ENCODE peak calls at places on chromosomes 6 and 20, in ten cellular contexts. One of them, this sample, is unnamed.

GRCh38 chr20:5092765-5093339 is 26.9 kb downstream of the PCNA start:
- DNase-seq in HuH-7.5: no peak
- DNase-seq in kidney: no peak
- DNase-seq in uterus: no peak
- DNase-seq in HT1080: no peak
- DNase-seq in stimulated activated CD8-positive, alpha-beta memory T cell treated with anti-CD3 and anti-CD28 coated beads, Interleukin-2, amount 100 ng/mL, for 1 hour: no peak
- DNase-seq in DMS79 treated with DMSO at 0.1 percent for 48 hours: no peak
- DNase-seq in stimulated activated CD4-positive, alpha-beta T cell treated with anti-CD3 and anti-CD28 coated beads, Interleukin-15, amount 100 ng/mL, for 1 hour: no peak
- DNase-seq in GOT3: no peak
- DNase-seq in psoas muscle: no peak
- DNase-seq in this sample: no peak

GRCh38 chr20:10984899-10985298 is 311.1 kb upstream of the JAG1 start:
- DNase-seq in HuH-7.5: no peak
- DNase-seq in kidney: no peak
- DNase-seq in uterus: no peak
- DNase-seq in HT1080: no peak
- DNase-seq in stimulated activated CD8-positive, alpha-beta memory T cell treated with anti-CD3 and anti-CD28 coated beads, Interleukin-2, amount 100 ng/mL, for 1 hour: no peak
- DNase-seq in DMS79 treated with DMSO at 0.1 percent for 48 hours: no peak
- DNase-seq in stimulated activated CD4-positive, alpha-beta T cell treated with anti-CD3 and anti-CD28 coated beads, Interleukin-15, amount 100 ng/mL, for 1 hour: no peak
- DNase-seq in GOT3: no peak
- DNase-seq in psoas muscle: no peak
- DNase-seq in this sample: no peak

GRCh38 chr6:38142178-38142902 is 322.8 kb downstream of the ZFAND3 start:
- DNase-seq in HuH-7.5: no peak
- DNase-seq in kidney: no peak
- DNase-seq in uterus: no peak
- DNase-seq in HT1080: no peak
- DNase-seq in stimulated activated CD8-positive, alpha-beta memory T cell treated with anti-CD3 and anti-CD28 coated beads, Interleukin-2, amount 100 ng/mL, for 1 hour: no peak
- DNase-seq in DMS79 treated with DMSO at 0.1 percent for 48 hours: no peak
- DNase-seq in stimulated activated CD4-positive, alpha-beta T cell treated with anti-CD3 and anti-CD28 coated beads, Interleukin-15, amount 100 ng/mL, for 1 hour: no peak
- DNase-seq in GOT3: no peak
- DNase-seq in psoas muscle: no peak
- DNase-seq in this sample: no peak

GRCh38 chr6:358432-358831 is 33.1 kb upstream of the IRF4 start:
- DNase-seq in HuH-7.5: no peak
- DNase-seq in kidney: peak; percentile 81
- DNase-seq in uterus: no peak
- DNase-seq in HT1080: no peak
- DNase-seq in stimulated activated CD8-positive, alpha-beta memory T cell treated with anti-CD3 and anti-CD28 coated beads, Interleukin-2, amount 100 ng/mL, for 1 hour: no peak
- DNase-seq in DMS79 treated with DMSO at 0.1 percent for 48 hours: no peak
- DNase-seq in stimulated activated CD4-positive, alpha-beta T cell treated with anti-CD3 and anti-CD28 coated beads, Interleukin-15, amount 100 ng/mL, for 1 hour: no peak
- DNase-seq in GOT3: no peak
- DNase-seq in psoas muscle: no peak
- DNase-seq in this sample: no peak

GRCh38 chr20:59273699-59274380 is 26.6 kb upstream of the EDN3 start:
- DNase-seq in HuH-7.5: no peak
- DNase-seq in kidney: no peak
- DNase-seq in uterus: no peak
- DNase-seq in HT1080: no peak
- DNase-seq in stimulated activated CD8-positive, alpha-beta memory T cell treated with anti-CD3 and anti-CD28 coated beads, Interleukin-2, amount 100 ng/mL, for 1 hour: no peak
- DNase-seq in DMS79 treated with DMSO at 0.1 percent for 48 hours: no peak
- DNase-seq in stimulated activated CD4-positive, alpha-beta T cell treated with anti-CD3 and anti-CD28 coated beads, Interleukin-15, amount 100 ng/mL, for 1 hour: no peak
- DNase-seq in GOT3: no peak
- DNase-seq in psoas muscle: no peak
- DNase-seq in this sample: no peak

GRCh38 chr6:38938741-38939140 is 109.8 kb upstream of the GLP1R start:
- DNase-seq in HuH-7.5: no peak
- DNase-seq in kidney: no peak
- DNase-seq in uterus: no peak
- DNase-seq in HT1080: no peak
- DNase-seq in stimulated activated CD8-positive, alpha-beta memory T cell treated with anti-CD3 and anti-CD28 coated beads, Interleukin-2, amount 100 ng/mL, for 1 hour: no peak
- DNase-seq in DMS79 treated with DMSO at 0.1 percent for 48 hours: no peak
- DNase-seq in stimulated activated CD4-positive, alpha-beta T cell treated with anti-CD3 and anti-CD28 coated beads, Interleukin-15, amount 100 ng/mL, for 1 hour: no peak
- DNase-seq in GOT3: no peak
- DNase-seq in psoas muscle: no peak
- DNase-seq in this sample: no peak

GRCh38 chr20:35568645-35569044 is 26.8 kb downstream of the ERGIC3 start:
- DNase-seq in HuH-7.5: peak; percentile 79
- DNase-seq in kidney: no peak
- DNase-seq in uterus: no peak
- DNase-seq in HT1080: no peak
- DNase-seq in stimulated activated CD8-positive, alpha-beta memory T cell treated with anti-CD3 and anti-CD28 coated beads, Interleukin-2, amount 100 ng/mL, for 1 hour: no peak
- DNase-seq in DMS79 treated with DMSO at 0.1 percent for 48 hours: no peak
- DNase-seq in stimulated activated CD4-positive, alpha-beta T cell treated with anti-CD3 and anti-CD28 coated beads, Interleukin-15, amount 100 ng/mL, for 1 hour: no peak
- DNase-seq in GOT3: no peak
- DNase-seq in psoas muscle: peak; percentile 4
- DNase-seq in this sample: no peak

GRCh38 chr20:43655937-43656336 is 11.0 kb upstream of the MYBL2 start:
- DNase-seq in HuH-7.5: no peak
- DNase-seq in kidney: no peak
- DNase-seq in uterus: no peak
- DNase-seq in HT1080: no peak
- DNase-seq in stimulated activated CD8-positive, alpha-beta memory T cell treated with anti-CD3 and anti-CD28 coated beads, Interleukin-2, amount 100 ng/mL, for 1 hour: no peak
- DNase-seq in DMS79 treated with DMSO at 0.1 percent for 48 hours: no peak
- DNase-seq in stimulated activated CD4-positive, alpha-beta T cell treated with anti-CD3 and anti-CD28 coated beads, Interleukin-15, amount 100 ng/mL, for 1 hour: no peak
- DNase-seq in GOT3: no peak
- DNase-seq in psoas muscle: no peak
- DNase-seq in this sample: no peak

GRCh38 chr20:62875419-62876355 is 14.1 kb upstream of the TCFL5 start:
- DNase-seq in HuH-7.5: peak; percentile 97
- DNase-seq in kidney: peak; percentile 86
- DNase-seq in uterus: peak; percentile 74
- DNase-seq in HT1080: peak; percentile 90
- DNase-seq in stimulated activated CD8-positive, alpha-beta memory T cell treated with anti-CD3 and anti-CD28 coated beads, Interleukin-2, amount 100 ng/mL, for 1 hour: no peak
- DNase-seq in DMS79 treated with DMSO at 0.1 percent for 48 hours: no peak
- DNase-seq in stimulated activated CD4-positive, alpha-beta T cell treated with anti-CD3 and anti-CD28 coated beads, Interleukin-15, amount 100 ng/mL, for 1 hour: no peak
- DNase-seq in GOT3: peak; percentile 85
- DNase-seq in psoas muscle: peak; percentile 90
- DNase-seq in this sample: peak; percentile 74

GRCh38 chr20:61940491-61940890 is 125.2 kb downstream of the TAF4 start:
- DNase-seq in HuH-7.5: no peak
- DNase-seq in kidney: peak; percentile 16
- DNase-seq in uterus: no peak
- DNase-seq in HT1080: no peak
- DNase-seq in stimulated activated CD8-positive, alpha-beta memory T cell treated with anti-CD3 and anti-CD28 coated beads, Interleukin-2, amount 100 ng/mL, for 1 hour: no peak
- DNase-seq in DMS79 treated with DMSO at 0.1 percent for 48 hours: no peak
- DNase-seq in stimulated activated CD4-positive, alpha-beta T cell treated with anti-CD3 and anti-CD28 coated beads, Interleukin-15, amount 100 ng/mL, for 1 hour: no peak
- DNase-seq in GOT3: no peak
- DNase-seq in psoas muscle: peak; percentile 12
- DNase-seq in this sample: no peak

GRCh38 chr20:63520939-63521601 is 505 bp downstream of the PPDPF start:
- DNase-seq in HuH-7.5: peak; percentile 85
- DNase-seq in kidney: peak; percentile 96
- DNase-seq in uterus: peak; percentile 78
- DNase-seq in HT1080: peak; percentile 63
- DNase-seq in stimulated activated CD8-positive, alpha-beta memory T cell treated with anti-CD3 and anti-CD28 coated beads, Interleukin-2, amount 100 ng/mL, for 1 hour: peak; percentile 40
- DNase-seq in DMS79 treated with DMSO at 0.1 percent for 48 hours: peak; percentile 37
- DNase-seq in stimulated activated CD4-positive, alpha-beta T cell treated with anti-CD3 and anti-CD28 coated beads, Interleukin-15, amount 100 ng/mL, for 1 hour: peak; percentile 63
- DNase-seq in GOT3: peak; percentile 34
- DNase-seq in psoas muscle: peak; percentile 86
- DNase-seq in this sample: peak; percentile 40

GRCh38 chr6:108174371-108175175 is 8.8 kb downstream of the NR2E1 start:
- DNase-seq in HuH-7.5: no peak
- DNase-seq in kidney: no peak
- DNase-seq in uterus: no peak
- DNase-seq in HT1080: no peak
- DNase-seq in stimulated activated CD8-positive, alpha-beta memory T cell treated with anti-CD3 and anti-CD28 coated beads, Interleukin-2, amount 100 ng/mL, for 1 hour: no peak
- DNase-seq in DMS79 treated with DMSO at 0.1 percent for 48 hours: no peak
- DNase-seq in stimulated activated CD4-positive, alpha-beta T cell treated with anti-CD3 and anti-CD28 coated beads, Interleukin-15, amount 100 ng/mL, for 1 hour: no peak
- DNase-seq in GOT3: no peak
- DNase-seq in psoas muscle: no peak
- DNase-seq in this sample: no peak

GRCh38 chr6:64714073-64714472 is 993.0 kb downstream of the EYS start:
- DNase-seq in HuH-7.5: no peak
- DNase-seq in kidney: no peak
- DNase-seq in uterus: no peak
- DNase-seq in HT1080: no peak
- DNase-seq in stimulated activated CD8-positive, alpha-beta memory T cell treated with anti-CD3 and anti-CD28 coated beads, Interleukin-2, amount 100 ng/mL, for 1 hour: no peak
- DNase-seq in DMS79 treated with DMSO at 0.1 percent for 48 hours: no peak
- DNase-seq in stimulated activated CD4-positive, alpha-beta T cell treated with anti-CD3 and anti-CD28 coated beads, Interleukin-15, amount 100 ng/mL, for 1 hour: no peak
- DNase-seq in GOT3: no peak
- DNase-seq in psoas muscle: no peak
- DNase-seq in this sample: no peak

GRCh38 chr6:4008324-4009047 is 70.5 kb downstream of the FAM217A start:
- DNase-seq in HuH-7.5: peak; percentile 22
- DNase-seq in kidney: no peak
- DNase-seq in uterus: no peak
- DNase-seq in HT1080: peak; percentile 67
- DNase-seq in stimulated activated CD8-positive, alpha-beta memory T cell treated with anti-CD3 and anti-CD28 coated beads, Interleukin-2, amount 100 ng/mL, for 1 hour: no peak
- DNase-seq in DMS79 treated with DMSO at 0.1 percent for 48 hours: peak; percentile 0
- DNase-seq in stimulated activated CD4-positive, alpha-beta T cell treated with anti-CD3 and anti-CD28 coated beads, Interleukin-15, amount 100 ng/mL, for 1 hour: no peak
- DNase-seq in GOT3: no peak
- DNase-seq in psoas muscle: no peak
- DNase-seq in this sample: no peak

GRCh38 chr6:36615018-36615761 is 21.0 kb downstream of the SRSF3 start:
- DNase-seq in HuH-7.5: no peak
- DNase-seq in kidney: no peak
- DNase-seq in uterus: peak; percentile 45
- DNase-seq in HT1080: peak; percentile 74
- DNase-seq in stimulated activated CD8-positive, alpha-beta memory T cell treated with anti-CD3 and anti-CD28 coated beads, Interleukin-2, amount 100 ng/mL, for 1 hour: no peak
- DNase-seq in DMS79 treated with DMSO at 0.1 percent for 48 hours: peak; percentile 23
- DNase-seq in stimulated activated CD4-positive, alpha-beta T cell treated with anti-CD3 and anti-CD28 coated beads, Interleukin-15, amount 100 ng/mL, for 1 hour: peak; percentile 18
- DNase-seq in GOT3: no peak
- DNase-seq in psoas muscle: peak; percentile 76
- DNase-seq in this sample: no peak

GRCh38 chr6:42923656-42924055 is 5.6 kb upstream of the CNPY3 start:
- DNase-seq in HuH-7.5: no peak
- DNase-seq in kidney: no peak
- DNase-seq in uterus: no peak
- DNase-seq in HT1080: peak; percentile 36
- DNase-seq in stimulated activated CD8-positive, alpha-beta memory T cell treated with anti-CD3 and anti-CD28 coated beads, Interleukin-2, amount 100 ng/mL, for 1 hour: no peak
- DNase-seq in DMS79 treated with DMSO at 0.1 percent for 48 hours: no peak
- DNase-seq in stimulated activated CD4-positive, alpha-beta T cell treated with anti-CD3 and anti-CD28 coated beads, Interleukin-15, amount 100 ng/mL, for 1 hour: no peak
- DNase-seq in GOT3: no peak
- DNase-seq in psoas muscle: no peak
- DNase-seq in this sample: no peak

GRCh38 chr20:18628330-18628941 is 40.6 kb downstream of the DTD1 start:
- DNase-seq in HuH-7.5: peak; percentile 31
- DNase-seq in kidney: no peak
- DNase-seq in uterus: no peak
- DNase-seq in HT1080: no peak
- DNase-seq in stimulated activated CD8-positive, alpha-beta memory T cell treated with anti-CD3 and anti-CD28 coated beads, Interleukin-2, amount 100 ng/mL, for 1 hour: no peak
- DNase-seq in DMS79 treated with DMSO at 0.1 percent for 48 hours: peak; percentile 12
- DNase-seq in stimulated activated CD4-positive, alpha-beta T cell treated with anti-CD3 and anti-CD28 coated beads, Interleukin-15, amount 100 ng/mL, for 1 hour: no peak
- DNase-seq in GOT3: no peak
- DNase-seq in psoas muscle: no peak
- DNase-seq in this sample: no peak

GRCh38 chr6:34867484-34867883 is 20.4 kb downstream of the TAF11 start:
- DNase-seq in HuH-7.5: no peak
- DNase-seq in kidney: no peak
- DNase-seq in uterus: no peak
- DNase-seq in HT1080: no peak
- DNase-seq in stimulated activated CD8-positive, alpha-beta memory T cell treated with anti-CD3 and anti-CD28 coated beads, Interleukin-2, amount 100 ng/mL, for 1 hour: no peak
- DNase-seq in DMS79 treated with DMSO at 0.1 percent for 48 hours: no peak
- DNase-seq in stimulated activated CD4-positive, alpha-beta T cell treated with anti-CD3 and anti-CD28 coated beads, Interleukin-15, amount 100 ng/mL, for 1 hour: no peak
- DNase-seq in GOT3: no peak
- DNase-seq in psoas muscle: no peak
- DNase-seq in this sample: no peak

GRCh38 chr6:82363368-82364086 is at the start of gene TPBG:
- DNase-seq in HuH-7.5: peak; percentile 68
- DNase-seq in kidney: peak; percentile 90
- DNase-seq in uterus: peak; percentile 59
- DNase-seq in HT1080: peak; percentile 74
- DNase-seq in stimulated activated CD8-positive, alpha-beta memory T cell treated with anti-CD3 and anti-CD28 coated beads, Interleukin-2, amount 100 ng/mL, for 1 hour: no peak
- DNase-seq in DMS79 treated with DMSO at 0.1 percent for 48 hours: peak; percentile 35
- DNase-seq in stimulated activated CD4-positive, alpha-beta T cell treated with anti-CD3 and anti-CD28 coated beads, Interleukin-15, amount 100 ng/mL, for 1 hour: no peak
- DNase-seq in GOT3: peak; percentile 9
- DNase-seq in psoas muscle: peak; percentile 63
- DNase-seq in this sample: no peak

GRCh38 chr6:131765081-131765852 is 42.6 kb upstream of the ENPP1 start:
- DNase-seq in HuH-7.5: no peak
- DNase-seq in kidney: no peak
- DNase-seq in uterus: no peak
- DNase-seq in HT1080: peak; percentile 61
- DNase-seq in stimulated activated CD8-positive, alpha-beta memory T cell treated with anti-CD3 and anti-CD28 coated beads, Interleukin-2, amount 100 ng/mL, for 1 hour: no peak
- DNase-seq in DMS79 treated with DMSO at 0.1 percent for 48 hours: no peak
- DNase-seq in stimulated activated CD4-positive, alpha-beta T cell treated with anti-CD3 and anti-CD28 coated beads, Interleukin-15, amount 100 ng/mL, for 1 hour: no peak
- DNase-seq in GOT3: no peak
- DNase-seq in psoas muscle: no peak
- DNase-seq in this sample: no peak

GRCh38 chr20:46651091-46651962 is at the start of gene SLC13A3:
- DNase-seq in HuH-7.5: no peak
- DNase-seq in kidney: no peak
- DNase-seq in uterus: no peak
- DNase-seq in HT1080: no peak
- DNase-seq in stimulated activated CD8-positive, alpha-beta memory T cell treated with anti-CD3 and anti-CD28 coated beads, Interleukin-2, amount 100 ng/mL, for 1 hour: no peak
- DNase-seq in DMS79 treated with DMSO at 0.1 percent for 48 hours: no peak
- DNase-seq in stimulated activated CD4-positive, alpha-beta T cell treated with anti-CD3 and anti-CD28 coated beads, Interleukin-15, amount 100 ng/mL, for 1 hour: no peak
- DNase-seq in GOT3: no peak
- DNase-seq in psoas muscle: no peak
- DNase-seq in this sample: no peak

GRCh38 chr6:70622426-70622825 is 45.3 kb upstream of the SMAP1 start:
- DNase-seq in HuH-7.5: no peak
- DNase-seq in kidney: no peak
- DNase-seq in uterus: no peak
- DNase-seq in HT1080: no peak
- DNase-seq in stimulated activated CD8-positive, alpha-beta memory T cell treated with anti-CD3 and anti-CD28 coated beads, Interleukin-2, amount 100 ng/mL, for 1 hour: no peak
- DNase-seq in DMS79 treated with DMSO at 0.1 percent for 48 hours: no peak
- DNase-seq in stimulated activated CD4-positive, alpha-beta T cell treated with anti-CD3 and anti-CD28 coated beads, Interleukin-15, amount 100 ng/mL, for 1 hour: no peak
- DNase-seq in GOT3: no peak
- DNase-seq in psoas muscle: no peak
- DNase-seq in this sample: no peak

GRCh38 chr20:25058051-25058796 is at the start of gene ACSS1:
- DNase-seq in HuH-7.5: no peak
- DNase-seq in kidney: peak; percentile 93
- DNase-seq in uterus: peak; percentile 78
- DNase-seq in HT1080: no peak
- DNase-seq in stimulated activated CD8-positive, alpha-beta memory T cell treated with anti-CD3 and anti-CD28 coated beads, Interleukin-2, amount 100 ng/mL, for 1 hour: peak; percentile 55
- DNase-seq in DMS79 treated with DMSO at 0.1 percent for 48 hours: peak; percentile 20
- DNase-seq in stimulated activated CD4-positive, alpha-beta T cell treated with anti-CD3 and anti-CD28 coated beads, Interleukin-15, amount 100 ng/mL, for 1 hour: peak; percentile 55
- DNase-seq in GOT3: no peak
- DNase-seq in psoas muscle: peak; percentile 84
- DNase-seq in this sample: peak; percentile 43

This sample was measured in occipital lobe.